ENCODE peak calls at places on chromosomes 16 and 17, in seven cellular contexts. A, N, O, D, G, C and R are unnamed samples.

GRCh38 chr17:83189013-83189672 is 109.7 kb downstream of the METRNL start:
- DNase-seq in A (no peak), N (no peak), O (no peak), D (no peak), G (no peak), C (peak), R (no peak)

GRCh38 chr16:79372504-79373184 is 227.9 kb downstream of the MAF start:
- DNase-seq in A (no peak), N (no peak), O (no peak), D (peak), G (peak), C (no peak), R (peak)

GRCh38 chr17:59038734-59039133 is 67.9 kb downstream of the TRIM37 start:
- DNase-seq in A (no peak), N (no peak), O (no peak), D (no peak), G (no peak), C (no peak), R (no peak)

GRCh38 chr16:10738231-10739077 is 5.2 kb upstream of the NUBP1 start:
- DNase-seq in A (peak), N (peak), O (peak), D (peak), G (no peak), C (peak), R (peak)

GRCh38 chr16:86609115-86609514 is 30.8 kb downstream of the FOXL1 start:
- DNase-seq in A (no peak), N (no peak), O (peak), D (peak), G (no peak), C (no peak), R (peak)

GRCh38 chr16:80931985-80932720 is 74.5 kb downstream of the CMC2 start:
- DNase-seq in A (peak), N (peak), O (peak), D (no peak), G (no peak), C (peak), R (peak)

GRCh38 chr17:1555618-1556471 is 6.7 kb downstream of the PITPNA start:
- DNase-seq in A (no peak), N (no peak), O (no peak), D (no peak), G (no peak), C (no peak), R (no peak)

GRCh38 chr17:73402466-73402865 is 90.7 kb upstream of the CDC42EP4 start:
- DNase-seq in A (no peak), N (no peak), O (no peak), D (no peak), G (no peak), C (no peak), R (no peak)

GRCh38 chr16:82612263-82612662 is 14.5 kb upstream of the CDH13 start:
- DNase-seq in A (no peak), N (no peak), O (no peak), D (no peak), G (no peak), C (no peak), R (no peak)

GRCh38 chr17:28554565-28554964 is 2.1 kb upstream of the UNC119 start:
- DNase-seq in A (no peak), N (no peak), O (no peak), D (no peak), G (no peak), C (no peak), R (no peak)

GRCh38 chr17:16918443-16918842 is 53.5 kb downstream of the TNFRSF13B start:
- DNase-seq in A (peak), N (peak), O (no peak), D (no peak), G (no peak), C (no peak), R (no peak)

GRCh38 chr16:66511615-66512500 is 38.1 kb downstream of the TK2 start:
- DNase-seq in A (peak), N (peak), O (peak), D (peak), G (no peak), C (peak), R (peak)

GRCh38 chr17:76781056-76781982 is 43.4 kb downstream of the MFSD11 start:
- DNase-seq in A (no peak), N (peak), O (no peak), D (no peak), G (no peak), C (peak), R (no peak)

GRCh38 chr17:6862822-6863221 is 31.3 kb upstream of the TEKT1 start:
- DNase-seq in A (no peak), N (no peak), O (no peak), D (no peak), G (no peak), C (no peak), R (no peak)

GRCh38 chr17:8044819-8045810 is 6.3 kb downstream of the ALOX15B start:
- DNase-seq in A (no peak), N (no peak), O (no peak), D (no peak), G (no peak), C (no peak), R (no peak)

GRCh38 chr17:17108681-17109049 is 66.4 kb downstream of the MPRIP start:
- DNase-seq in A (no peak), N (no peak), O (no peak), D (peak), G (no peak), C (no peak), R (no peak)

GRCh38 chr17:47956818-47957590 is 679 bp downstream of the PRR15L start:
- DNase-seq in A (peak), N (peak), O (no peak), D (no peak), G (no peak), C (no peak), R (no peak)

GRCh38 chr16:67443299-67443698 is 12.4 kb downstream of the HSD11B2 start:
- DNase-seq in A (no peak), N (no peak), O (no peak), D (no peak), G (no peak), C (no peak), R (no peak)

GRCh38 chr17:28499684-28500357 is 6.3 kb upstream of the FOXN1 start:
- DNase-seq in A (no peak), N (no peak), O (no peak), D (no peak), G (no peak), C (no peak), R (no peak)

GRCh38 chr16:46833465-46833810 is 2.5 kb upstream of the C16orf87 start:
- DNase-seq in A (no peak), N (no peak), O (peak), D (no peak), G (no peak), C (no peak), R (no peak)

GRCh38 chr17:59899099-59899498 is 6.2 kb downstream of the RPS6KB1 start:
- DNase-seq in A (no peak), N (no peak), O (no peak), D (no peak), G (no peak), C (no peak), R (no peak)

GRCh38 chr17:27609606-27610303 is 21.2 kb upstream of the LGALS9 start:
- DNase-seq in A (peak), N (peak), O (peak), D (peak), G (no peak), C (peak), R (peak)

GRCh38 chr17:72826602-72827001 is 265.9 kb downstream of the SLC39A11 start:
- DNase-seq in A (peak), N (no peak), O (peak), D (peak), G (no peak), C (no peak), R (peak)

GRCh38 chr16:86730086-86730485 is 151.7 kb downstream of the FOXL1 start:
- DNase-seq in A (no peak), N (no peak), O (no peak), D (no peak), G (no peak), C (no peak), R (no peak)

GRCh38 chr17:48565024-48565558 is 13.1 kb downstream of the HOXB4 start:
- DNase-seq in A (no peak), N (no peak), O (no peak), D (no peak), G (no peak), C (no peak), R (no peak)

GRCh38 chr17:44830359-44831269 is 527 bp upstream of the GJC1 start:
- DNase-seq in A (peak), N (peak), O (peak), D (no peak), G (no peak), C (peak), R (no peak)

GRCh38 chr16:15398618-15399316 is 3.2 kb downstream of the MPV17L start:
- DNase-seq in A (no peak), N (no peak), O (no peak), D (no peak), G (no peak), C (no peak), R (no peak)

GRCh38 chr16:10668322-10669045 is 26.2 kb downstream of the TEKT5 start:
- DNase-seq in A (peak), N (peak), O (peak), D (peak), G (no peak), C (peak), R (peak)

GRCh38 chr16:19095699-19096098 is 18.1 kb upstream of the ITPRIPL2 start:
- DNase-seq in A (peak), N (peak), O (no peak), D (peak), G (no peak), C (no peak), R (peak)

GRCh38 chr17:10018461-10018891 is 113.4 kb upstream of the RCVRN start:
- DNase-seq in A (no peak), N (no peak), O (no peak), D (no peak), G (no peak), C (no peak), R (no peak)

GRCh38 chr17:64984776-64985521 is 65.7 kb upstream of the LRRC37A3 start:
- DNase-seq in A (peak), N (no peak), O (no peak), D (peak), G (peak), C (peak), R (no peak)

GRCh38 chr17:80195671-80196529 is 24.2 kb downstream of the SGSH start:
- DNase-seq in A (peak), N (peak), O (no peak), D (no peak), G (peak), C (peak), R (no peak)

GRCh38 chr17:32342603-32343325 is 791 bp upstream of the C17orf75 start:
- DNase-seq in A (no peak), N (no peak), O (no peak), D (no peak), G (no peak), C (no peak), R (no peak)

GRCh38 chr17:59221159-59221847 is 992 bp downstream of the GDPD1 start:
- DNase-seq in A (no peak), N (no peak), O (no peak), D (no peak), G (no peak), C (no peak), R (no peak)

GRCh38 chr16:8893976-8894690 is 12.0 kb downstream of the LITAFD start:
- DNase-seq in A (no peak), N (no peak), O (no peak), D (no peak), G (no peak), C (no peak), R (no peak)

GRCh38 chr16:50848755-50849514 is 107.0 kb downstream of the CYLD start:
- DNase-seq in A (no peak), N (no peak), O (no peak), D (no peak), G (no peak), C (no peak), R (no peak)

GRCh38 chr16:84502581-84502980 is 1.9 kb downstream of the MEAK7 start:
- DNase-seq in A (peak), N (no peak), O (peak), D (no peak), G (no peak), C (no peak), R (no peak)

GRCh38 chr17:7579001-7579838 is at the start of gene CD68:
- DNase-seq in A (peak), N (peak), O (peak), D (peak), G (no peak), C (peak), R (peak)

GRCh38 chr17:55056530-55056929 is 88.0 kb downstream of the STXBP4 start:
- DNase-seq in A (peak), N (no peak), O (no peak), D (peak), G (no peak), C (no peak), R (no peak)

GRCh38 chr17:82815790-82816305 is 24.0 kb downstream of the ZNF750 start:
- DNase-seq in A (no peak), N (no peak), O (no peak), D (no peak), G (no peak), C (no peak), R (no peak)